ENCODE peak calls at places on chromosomes 5 and 9, in five cellular contexts. One of them, this sample, is unnamed.

GRCh38 chr9:91714020-91714721 is 235.9 kb downstream of the ROR2 start:
- DNase-seq in Peyer's patch: peak
- DNase-seq in Panc1: no peak
- DNase-seq in fibroblast of pulmonary artery: peak
- DNase-seq in SHP77: peak
- DNase-seq in this sample: peak

GRCh38 chr5:156534906-156535305 is 207.9 kb downstream of the SGCD start:
- DNase-seq in Peyer's patch: no peak
- DNase-seq in Panc1: no peak
- DNase-seq in fibroblast of pulmonary artery: no peak
- DNase-seq in SHP77: no peak
- DNase-seq in this sample: no peak

GRCh38 chr5:143913008-143913752 is 101.2 kb downstream of the HMHB1 start:
- DNase-seq in Peyer's patch: no peak
- DNase-seq in Panc1: peak
- DNase-seq in fibroblast of pulmonary artery: peak
- DNase-seq in SHP77: no peak
- DNase-seq in this sample: peak

GRCh38 chr5:112238473-112238872 is 180.6 kb downstream of the EPB41L4A start:
- DNase-seq in Peyer's patch: no peak
- DNase-seq in Panc1: no peak
- DNase-seq in fibroblast of pulmonary artery: no peak
- DNase-seq in SHP77: no peak
- DNase-seq in this sample: no peak

GRCh38 chr9:96383165-96383939 is at the start of gene SLC35D2:
- DNase-seq in Peyer's patch: peak
- DNase-seq in Panc1: no peak
- DNase-seq in fibroblast of pulmonary artery: peak
- DNase-seq in SHP77: peak
- DNase-seq in this sample: peak

GRCh38 chr9:134346840-134347239 is 20.6 kb downstream of the RXRA start:
- DNase-seq in Peyer's patch: no peak
- DNase-seq in Panc1: no peak
- DNase-seq in fibroblast of pulmonary artery: no peak
- DNase-seq in SHP77: no peak
- DNase-seq in this sample: no peak

GRCh38 chr5:124906339-124907097 is 160.1 kb upstream of the ZNF608 start:
- DNase-seq in Peyer's patch: peak
- DNase-seq in Panc1: no peak
- DNase-seq in fibroblast of pulmonary artery: peak
- DNase-seq in SHP77: peak
- DNase-seq in this sample: peak

GRCh38 chr5:54637654-54638053 is 120.1 kb downstream of the SNX18 start:
- DNase-seq in Peyer's patch: no peak
- DNase-seq in Panc1: no peak
- DNase-seq in fibroblast of pulmonary artery: peak
- DNase-seq in SHP77: no peak
- DNase-seq in this sample: no peak

GRCh38 chr5:107812570-107813141 is 141.9 kb upstream of the EFNA5 start:
- DNase-seq in Peyer's patch: no peak
- DNase-seq in Panc1: no peak
- DNase-seq in fibroblast of pulmonary artery: peak
- DNase-seq in SHP77: no peak
- DNase-seq in this sample: peak

GRCh38 chr5:160398806-160399205 is 1.0 kb downstream of the FAM200C start:
- DNase-seq in Peyer's patch: no peak
- DNase-seq in Panc1: no peak
- DNase-seq in fibroblast of pulmonary artery: peak
- DNase-seq in SHP77: no peak
- DNase-seq in this sample: peak

GRCh38 chr9:92257327-92257726 is 36.2 kb downstream of the IARS1 start:
- DNase-seq in Peyer's patch: no peak
- DNase-seq in Panc1: no peak
- DNase-seq in fibroblast of pulmonary artery: no peak
- DNase-seq in SHP77: no peak
- DNase-seq in this sample: no peak

This sample was measured in amniotic epithelial cell.